ENCODE peak calls at places on chromosomes 2 and 18, in seven cellular contexts. One of them, this sample, is unnamed. For H3K27me3, the result is how much of the 10 kb centered on the place peaks cover.

GRCh38 chr2:99445065-99445464 is 44.8 kb downstream of the REV1 start:
- DNase-seq in uterus: no peak
- DNase-seq in tibial artery: no peak
- DNase-seq in CD4-positive, CD25-positive, alpha-beta regulatory T cell: no peak
- DNase-seq in HL-60: no peak
- DNase-seq in astrocyte: no peak
- DNase-seq in ascending aorta: no peak
- DNase-seq in this sample: no peak

GRCh38 chr2:114714316-114714715 is 271.9 kb downstream of the DPP10 start:
- DNase-seq in tibial artery: no peak
- DNase-seq in ascending aorta: no peak
- DNase-seq in astrocyte: no peak
- DNase-seq in CD4-positive, CD25-positive, alpha-beta regulatory T cell: no peak
- DNase-seq in HL-60: no peak
- DNase-seq in uterus: no peak
- DNase-seq in this sample: no peak

GRCh38 chr2:14616342-14616741 is 16.2 kb upstream of the LRATD1 start:
- DNase-seq in tibial artery: no peak
- DNase-seq in ascending aorta: no peak
- DNase-seq in CD4-positive, CD25-positive, alpha-beta regulatory T cell: no peak
- DNase-seq in HL-60: no peak
- DNase-seq in astrocyte: peak
- DNase-seq in uterus: no peak
- DNase-seq in this sample: no peak

GRCh38 chr2:46950314-46950713 is 34.7 kb upstream of the MCFD2 start:
- DNase-seq in HL-60: no peak
- DNase-seq in ascending aorta: no peak
- DNase-seq in astrocyte: no peak
- DNase-seq in tibial artery: no peak
- DNase-seq in CD4-positive, CD25-positive, alpha-beta regulatory T cell: no peak
- DNase-seq in uterus: no peak
- DNase-seq in this sample: no peak

GRCh38 chr18:79046522-79046921 is 22.7 kb upstream of the ATP9B start:
- DNase-seq in HL-60: no peak
- DNase-seq in astrocyte: no peak
- DNase-seq in tibial artery: no peak
- DNase-seq in uterus: no peak
- DNase-seq in ascending aorta: no peak
- DNase-seq in CD4-positive, CD25-positive, alpha-beta regulatory T cell: no peak
- DNase-seq in this sample: no peak

GRCh38 chr2:240155080-240156025 is 14.9 kb upstream of the OTOS start:
- DNase-seq in CD4-positive, CD25-positive, alpha-beta regulatory T cell: no peak
- DNase-seq in astrocyte: no peak
- DNase-seq in tibial artery: no peak
- DNase-seq in ascending aorta: no peak
- DNase-seq in HL-60: no peak
- DNase-seq in uterus: no peak
- DNase-seq in this sample: no peak

GRCh38 chr2:36921984-36922383 is 44.4 kb downstream of the STRN start:
- DNase-seq in HL-60: no peak
- DNase-seq in ascending aorta: no peak
- DNase-seq in CD4-positive, CD25-positive, alpha-beta regulatory T cell: no peak
- DNase-seq in astrocyte: no peak
- DNase-seq in tibial artery: no peak
- DNase-seq in uterus: no peak
- DNase-seq in this sample: no peak

GRCh38 chr2:54632733-54633692 is 90.4 kb upstream of the EML6 start:
- DNase-seq in HL-60: no peak
- DNase-seq in tibial artery: peak
- DNase-seq in uterus: no peak
- DNase-seq in astrocyte: peak
- DNase-seq in ascending aorta: no peak
- DNase-seq in CD4-positive, CD25-positive, alpha-beta regulatory T cell: no peak
- DNase-seq in this sample: no peak

GRCh38 chr18:8974696-8975095 is 127.8 kb upstream of the NDUFV2 start:
- DNase-seq in CD4-positive, CD25-positive, alpha-beta regulatory T cell: no peak
- DNase-seq in uterus: no peak
- DNase-seq in HL-60: no peak
- DNase-seq in tibial artery: no peak
- DNase-seq in ascending aorta: no peak
- DNase-seq in astrocyte: no peak
- DNase-seq in this sample: no peak

GRCh38 chr18:62834715-62835114 is 119.4 kb downstream of the PHLPP1 start:
- DNase-seq in CD4-positive, CD25-positive, alpha-beta regulatory T cell: no peak
- DNase-seq in ascending aorta: no peak
- DNase-seq in tibial artery: no peak
- DNase-seq in astrocyte: no peak
- DNase-seq in uterus: no peak
- DNase-seq in HL-60: no peak
- DNase-seq in this sample: no peak

GRCh38 chr2:33602216-33602830 is 3.2 kb upstream of the FAM98A start:
- DNase-seq in CD4-positive, CD25-positive, alpha-beta regulatory T cell: no peak
- DNase-seq in HL-60: no peak
- DNase-seq in astrocyte: peak
- DNase-seq in ascending aorta: no peak
- DNase-seq in uterus: no peak
- DNase-seq in tibial artery: no peak
- DNase-seq in this sample: no peak

GRCh38 chr2:241769819-241770184 is 6.8 kb upstream of the GAL3ST2 start:
- DNase-seq in ascending aorta: no peak
- DNase-seq in HL-60: no peak
- DNase-seq in uterus: no peak
- DNase-seq in astrocyte: no peak
- DNase-seq in CD4-positive, CD25-positive, alpha-beta regulatory T cell: no peak
- DNase-seq in tibial artery: no peak
- DNase-seq in this sample: no peak

GRCh38 chr18:10546557-10547300 is 20.9 kb downstream of the NAPG start:
- DNase-seq in astrocyte: no peak
- DNase-seq in CD4-positive, CD25-positive, alpha-beta regulatory T cell: no peak
- DNase-seq in ascending aorta: no peak
- DNase-seq in tibial artery: no peak
- DNase-seq in HL-60: no peak
- DNase-seq in uterus: no peak
- DNase-seq in this sample: no peak

GRCh38 chr2:96642564-96643350 is at the start of gene FER1L5:
- DNase-seq in uterus: peak
- DNase-seq in tibial artery: no peak
- DNase-seq in astrocyte: peak
- DNase-seq in CD4-positive, CD25-positive, alpha-beta regulatory T cell: no peak
- DNase-seq in HL-60: no peak
- DNase-seq in ascending aorta: no peak
- DNase-seq in this sample: no peak

GRCh38 chr2:5766621-5767020 is 74.4 kb downstream of the SOX11 start:
- DNase-seq in uterus: no peak
- DNase-seq in HL-60: no peak
- DNase-seq in tibial artery: no peak
- DNase-seq in ascending aorta: no peak
- DNase-seq in astrocyte: peak
- DNase-seq in CD4-positive, CD25-positive, alpha-beta regulatory T cell: no peak
- DNase-seq in this sample: no peak

GRCh38 chr2:234001380-234001993 is 49.0 kb upstream of the SPP2 start:
- DNase-seq in astrocyte: no peak
- DNase-seq in CD4-positive, CD25-positive, alpha-beta regulatory T cell: no peak
- DNase-seq in uterus: no peak
- DNase-seq in HL-60: no peak
- DNase-seq in ascending aorta: no peak
- DNase-seq in tibial artery: no peak
- DNase-seq in this sample: no peak

GRCh38 chr2:149278146-149278878 is 52.1 kb upstream of the LYPD6 start:
- DNase-seq in tibial artery: no peak
- DNase-seq in astrocyte: no peak
- DNase-seq in HL-60: no peak
- DNase-seq in uterus: no peak
- DNase-seq in ascending aorta: no peak
- DNase-seq in CD4-positive, CD25-positive, alpha-beta regulatory T cell: no peak
- DNase-seq in this sample: no peak

GRCh38 chr18:21071071-21071470 is 40.5 kb downstream of the ROCK1 start:
- DNase-seq in tibial artery: no peak
- DNase-seq in uterus: no peak
- DNase-seq in ascending aorta: no peak
- DNase-seq in astrocyte: no peak
- DNase-seq in HL-60: no peak
- DNase-seq in CD4-positive, CD25-positive, alpha-beta regulatory T cell: no peak
- DNase-seq in this sample: no peak

GRCh38 chr2:20823917-20824316 is 1.0 kb upstream of the LDAH start:
- DNase-seq in ascending aorta: no peak
- DNase-seq in tibial artery: no peak
- DNase-seq in uterus: no peak
- DNase-seq in astrocyte: no peak
- DNase-seq in CD4-positive, CD25-positive, alpha-beta regulatory T cell: no peak
- DNase-seq in HL-60: no peak
- DNase-seq in this sample: no peak

GRCh38 chr2:44740678-44741077 is 200.8 kb upstream of the SIX3 start:
- DNase-seq in uterus: no peak
- DNase-seq in ascending aorta: no peak
- DNase-seq in tibial artery: no peak
- DNase-seq in HL-60: no peak
- DNase-seq in CD4-positive, CD25-positive, alpha-beta regulatory T cell: no peak
- DNase-seq in astrocyte: no peak
- DNase-seq in this sample: no peak

DNA sequence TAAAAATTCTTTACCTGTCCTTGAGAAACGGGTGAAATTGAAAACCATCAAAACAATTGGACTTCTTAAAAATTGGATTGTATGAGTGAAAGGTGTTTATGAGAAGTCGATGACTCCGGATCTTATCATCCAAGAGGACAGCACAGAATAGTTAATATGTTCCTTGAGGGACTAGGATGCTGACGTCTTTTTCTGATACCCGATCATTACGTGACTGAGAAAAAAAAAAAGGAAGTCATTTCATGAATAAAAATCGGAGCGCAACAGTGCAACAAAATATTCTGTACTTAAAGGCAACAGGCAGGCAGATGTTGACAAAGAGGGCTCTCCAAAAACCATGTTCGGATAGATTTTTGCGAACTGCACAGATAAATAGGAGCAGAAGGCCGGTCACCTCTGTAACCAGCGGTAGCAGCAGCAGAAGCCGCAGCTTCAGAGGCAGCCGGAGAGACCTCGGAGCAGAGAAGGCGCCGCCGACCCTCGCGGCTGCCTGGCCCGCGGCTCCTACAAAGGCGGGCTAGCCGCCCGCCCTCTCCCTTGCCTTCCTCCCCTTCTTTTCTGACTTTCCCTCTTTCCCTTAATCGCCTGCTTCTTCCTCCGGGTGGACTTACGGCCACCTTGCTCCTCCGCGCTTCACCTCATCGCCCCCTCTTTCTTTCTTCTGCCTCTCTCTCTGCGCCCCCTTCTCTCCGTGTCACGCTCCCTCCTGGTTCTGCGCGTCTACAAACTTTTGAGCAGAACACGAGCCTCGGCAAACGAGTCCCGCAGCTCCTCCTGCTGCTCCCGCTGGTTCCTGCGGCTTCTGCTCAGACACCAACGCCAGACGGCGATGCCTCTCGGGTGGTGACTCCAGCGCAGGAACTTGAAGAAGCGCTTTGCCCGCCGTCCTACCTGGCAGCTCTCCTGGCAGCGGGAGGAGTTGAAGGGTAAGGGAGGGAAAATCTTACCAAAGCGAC is at the start of gene ADCYAP1:
- DNase-seq in uterus: no peak
- DNase-seq in CD4-positive, CD25-positive, alpha-beta regulatory T cell: no peak
- DNase-seq in tibial artery: no peak
- DNase-seq in HL-60: no peak
- DNase-seq in ascending aorta: no peak
- DNase-seq in astrocyte: no peak
- DNase-seq in this sample: no peak
- H3K27me3 ChIP-seq in uterus: half or more
- H3K27me3 ChIP-seq in CD4-positive, CD25-positive, alpha-beta regulatory T cell: under half
- H3K27me3 ChIP-seq in tibial artery: half or more
- H3K27me3 ChIP-seq in HL-60: half or more
- H3K27me3 ChIP-seq in ascending aorta: under half
- H3K27me3 ChIP-seq in astrocyte: half or more
- H3K27me3 ChIP-seq in this sample: under half

DNA sequence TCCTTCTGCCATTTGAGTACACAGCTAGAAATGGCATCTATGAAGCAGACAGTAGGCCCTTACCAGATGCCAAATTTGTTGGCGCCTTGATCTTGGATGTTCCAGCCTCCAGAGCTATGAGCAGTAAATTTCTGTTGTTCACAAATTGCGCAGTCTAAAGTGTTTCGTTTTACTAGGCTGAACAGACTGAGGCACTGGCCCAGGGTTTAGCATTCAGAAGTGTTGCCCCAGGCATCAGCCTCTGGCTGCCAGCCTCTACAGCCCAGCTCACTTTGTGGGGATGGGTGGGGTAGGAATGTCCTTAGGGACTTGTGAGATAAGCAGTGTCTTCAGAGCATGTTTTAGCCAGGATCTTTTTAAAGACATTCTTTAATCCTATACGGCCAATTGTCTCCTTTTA is 51.5 kb upstream of the MGAT5 start:
- DNase-seq in HL-60: no peak
- DNase-seq in astrocyte: no peak
- DNase-seq in ascending aorta: no peak
- DNase-seq in tibial artery: no peak
- DNase-seq in CD4-positive, CD25-positive, alpha-beta regulatory T cell: no peak
- DNase-seq in uterus: no peak
- DNase-seq in this sample: no peak
- H3K27ac ChIP-seq in HL-60: no peak
- H3K27ac ChIP-seq in astrocyte: no peak
- H3K27ac ChIP-seq in ascending aorta: no peak
- H3K27ac ChIP-seq in tibial artery: no peak
- H3K27ac ChIP-seq in CD4-positive, CD25-positive, alpha-beta regulatory T cell: no peak
- H3K27ac ChIP-seq in uterus: no peak
- H3K27ac ChIP-seq in this sample: no peak

DNA sequence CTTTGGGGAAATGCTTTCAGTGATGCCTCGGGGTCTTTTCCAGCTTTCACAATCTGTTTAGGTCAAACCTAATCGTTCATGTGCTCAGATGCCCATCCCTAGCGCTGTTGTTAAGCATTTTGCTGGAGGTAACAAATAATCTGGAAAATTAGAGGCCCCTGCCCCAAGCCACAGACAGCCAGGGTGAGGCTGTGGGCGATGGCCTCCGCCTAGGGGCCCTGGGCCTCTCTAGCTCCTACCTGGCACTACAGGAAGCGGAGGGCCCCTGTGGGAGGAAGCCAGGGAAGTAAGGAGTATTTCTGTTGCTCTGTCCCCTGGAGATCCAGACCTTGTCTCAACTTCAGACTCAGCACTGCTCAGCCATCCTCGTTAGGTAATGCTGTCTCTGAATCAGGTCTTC is 12.5 kb upstream of the FOSL2 start:
- DNase-seq in ascending aorta: no peak
- DNase-seq in tibial artery: no peak
- DNase-seq in uterus: no peak
- DNase-seq in CD4-positive, CD25-positive, alpha-beta regulatory T cell: no peak
- DNase-seq in HL-60: no peak
- DNase-seq in astrocyte: no peak
- DNase-seq in this sample: no peak
- H3K27me3 ChIP-seq in ascending aorta: under half
- H3K27me3 ChIP-seq in tibial artery: under half
- H3K27me3 ChIP-seq in uterus: under half
- H3K27me3 ChIP-seq in CD4-positive, CD25-positive, alpha-beta regulatory T cell: under half
- H3K27me3 ChIP-seq in HL-60: under half
- H3K27me3 ChIP-seq in astrocyte: under half
- H3K27me3 ChIP-seq in this sample: under half

DNA sequence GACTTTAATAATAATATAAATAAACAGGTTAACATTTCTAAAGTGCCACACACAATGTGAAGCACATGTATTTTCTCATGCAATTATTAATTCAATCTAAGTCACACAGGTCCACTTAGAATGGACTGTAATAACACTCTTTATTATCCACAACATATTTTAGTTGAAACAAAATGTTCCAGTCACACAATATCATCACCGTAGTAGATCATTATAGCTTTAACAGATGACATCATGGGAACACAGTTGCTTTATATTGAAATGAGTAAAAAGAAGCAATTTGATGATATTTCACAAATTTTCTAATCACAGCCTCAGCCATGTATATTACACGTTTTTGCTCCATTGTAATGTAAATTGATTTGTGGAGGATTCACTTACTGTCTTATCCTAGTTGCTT is 266.3 kb downstream of the MEIS1 start:
- DNase-seq in uterus: no peak
- DNase-seq in CD4-positive, CD25-positive, alpha-beta regulatory T cell: no peak
- DNase-seq in tibial artery: no peak
- DNase-seq in ascending aorta: no peak
- DNase-seq in HL-60: no peak
- DNase-seq in astrocyte: no peak
- DNase-seq in this sample: no peak
- H3K27ac ChIP-seq in uterus: peak
- H3K27ac ChIP-seq in CD4-positive, CD25-positive, alpha-beta regulatory T cell: no peak
- H3K27ac ChIP-seq in tibial artery: no peak
- H3K27ac ChIP-seq in ascending aorta: no peak
- H3K27ac ChIP-seq in HL-60: no peak
- H3K27ac ChIP-seq in astrocyte: no peak
- H3K27ac ChIP-seq in this sample: no peak

This sample was measured in thoracic aorta.